ENCODE peak calls at places on chromosomes 1 and 21, in seven cellular contexts. One of them, this sample, is unnamed. For H3K4me1, the result is how much of the 10 kb centered on the place peaks cover.

GRCh38 chr21:36437745-36438128 is 42.2 kb downstream of the CLDN14 start:
- DNase-seq in CD4-positive, alpha-beta memory T cell: no peak
- DNase-seq in mesendoderm: no peak
- DNase-seq in left ventricle myocardium inferior: no peak
- DNase-seq in CD8-positive, alpha-beta memory T cell: no peak
- DNase-seq in aorta: peak
- DNase-seq in endodermal cell: no peak
- DNase-seq in this sample: no peak

GRCh38 chr1:225879521-225880209 is 2.5 kb downstream of the TMEM63A start:
- DNase-seq in mesendoderm: no peak
- DNase-seq in CD8-positive, alpha-beta memory T cell: no peak
- DNase-seq in CD4-positive, alpha-beta memory T cell: no peak
- DNase-seq in aorta: peak
- DNase-seq in left ventricle myocardium inferior: no peak
- DNase-seq in endodermal cell: no peak
- DNase-seq in this sample: no peak

GRCh38 chr1:209617755-209618154 is 34.2 kb downstream of the CAMK1G start:
- DNase-seq in endodermal cell: no peak
- DNase-seq in CD8-positive, alpha-beta memory T cell: no peak
- DNase-seq in left ventricle myocardium inferior: no peak
- DNase-seq in mesendoderm: no peak
- DNase-seq in CD4-positive, alpha-beta memory T cell: no peak
- DNase-seq in aorta: no peak
- DNase-seq in this sample: no peak

GRCh38 chr1:37673920-37674319 is 18.4 kb upstream of the CDCA8 start:
- DNase-seq in CD8-positive, alpha-beta memory T cell: peak
- DNase-seq in aorta: no peak
- DNase-seq in CD4-positive, alpha-beta memory T cell: peak
- DNase-seq in endodermal cell: peak
- DNase-seq in left ventricle myocardium inferior: no peak
- DNase-seq in mesendoderm: no peak
- DNase-seq in this sample: no peak

GRCh38 chr21:42003051-42003461 is 7.1 kb downstream of the ZBTB21 start:
- DNase-seq in left ventricle myocardium inferior: no peak
- DNase-seq in mesendoderm: no peak
- DNase-seq in CD4-positive, alpha-beta memory T cell: no peak
- DNase-seq in endodermal cell: no peak
- DNase-seq in aorta: no peak
- DNase-seq in CD8-positive, alpha-beta memory T cell: no peak
- DNase-seq in this sample: no peak

GRCh38 chr21:15809818-15810217 is 80.0 kb downstream of the USP25 start:
- DNase-seq in mesendoderm: no peak
- DNase-seq in CD8-positive, alpha-beta memory T cell: no peak
- DNase-seq in aorta: no peak
- DNase-seq in left ventricle myocardium inferior: no peak
- DNase-seq in endodermal cell: no peak
- DNase-seq in CD4-positive, alpha-beta memory T cell: no peak
- DNase-seq in this sample: no peak

GRCh38 chr1:230842801-230843200 is 25.5 kb downstream of the C1orf198 start:
- DNase-seq in mesendoderm: no peak
- DNase-seq in left ventricle myocardium inferior: peak
- DNase-seq in CD8-positive, alpha-beta memory T cell: no peak
- DNase-seq in CD4-positive, alpha-beta memory T cell: no peak
- DNase-seq in aorta: no peak
- DNase-seq in endodermal cell: no peak
- DNase-seq in this sample: peak

GRCh38 chr1:158180741-158181576 is at the start of gene CD1D:
- DNase-seq in CD8-positive, alpha-beta memory T cell: no peak
- DNase-seq in endodermal cell: peak
- DNase-seq in aorta: peak
- DNase-seq in mesendoderm: peak
- DNase-seq in left ventricle myocardium inferior: peak
- DNase-seq in CD4-positive, alpha-beta memory T cell: no peak
- DNase-seq in this sample: peak

GRCh38 chr1:221099747-221100146 is 220.5 kb downstream of the HLX start:
- DNase-seq in CD4-positive, alpha-beta memory T cell: no peak
- DNase-seq in CD8-positive, alpha-beta memory T cell: no peak
- DNase-seq in endodermal cell: no peak
- DNase-seq in left ventricle myocardium inferior: no peak
- DNase-seq in aorta: no peak
- DNase-seq in mesendoderm: no peak
- DNase-seq in this sample: no peak

GRCh38 chr1:1206376-1207253 is at the start of gene TNFRSF18:
- DNase-seq in left ventricle myocardium inferior: peak
- DNase-seq in CD8-positive, alpha-beta memory T cell: no peak
- DNase-seq in endodermal cell: peak
- DNase-seq in CD4-positive, alpha-beta memory T cell: no peak
- DNase-seq in mesendoderm: peak
- DNase-seq in aorta: peak
- DNase-seq in this sample: peak

GRCh38 chr1:21828506-21829210 is 16.6 kb downstream of the LDLRAD2 start:
- DNase-seq in left ventricle myocardium inferior: no peak
- DNase-seq in endodermal cell: no peak
- DNase-seq in mesendoderm: no peak
- DNase-seq in aorta: no peak
- DNase-seq in CD8-positive, alpha-beta memory T cell: no peak
- DNase-seq in CD4-positive, alpha-beta memory T cell: no peak
- DNase-seq in this sample: no peak

GRCh38 chr1:209485167-209485566 is 98.3 kb upstream of the CAMK1G start:
- DNase-seq in mesendoderm: no peak
- DNase-seq in endodermal cell: no peak
- DNase-seq in aorta: no peak
- DNase-seq in left ventricle myocardium inferior: peak
- DNase-seq in CD8-positive, alpha-beta memory T cell: no peak
- DNase-seq in CD4-positive, alpha-beta memory T cell: no peak
- DNase-seq in this sample: peak

GRCh38 chr1:160018900-160019299 is 12.9 kb downstream of the PIGM start:
- DNase-seq in CD8-positive, alpha-beta memory T cell: no peak
- DNase-seq in left ventricle myocardium inferior: no peak
- DNase-seq in CD4-positive, alpha-beta memory T cell: no peak
- DNase-seq in endodermal cell: no peak
- DNase-seq in aorta: no peak
- DNase-seq in mesendoderm: no peak
- DNase-seq in this sample: no peak

GRCh38 chr1:50180367-50180766 is 71.6 kb downstream of the ELAVL4 start:
- DNase-seq in aorta: no peak
- DNase-seq in CD8-positive, alpha-beta memory T cell: no peak
- DNase-seq in CD4-positive, alpha-beta memory T cell: no peak
- DNase-seq in mesendoderm: no peak
- DNase-seq in left ventricle myocardium inferior: no peak
- DNase-seq in endodermal cell: no peak
- DNase-seq in this sample: no peak

GRCh38 chr1:57908471-57908870 is 484.6 kb upstream of the DAB1 start:
- DNase-seq in aorta: no peak
- DNase-seq in CD4-positive, alpha-beta memory T cell: no peak
- DNase-seq in endodermal cell: no peak
- DNase-seq in left ventricle myocardium inferior: no peak
- DNase-seq in CD8-positive, alpha-beta memory T cell: no peak
- DNase-seq in mesendoderm: no peak
- DNase-seq in this sample: no peak

GRCh38 chr21:38434913-38435533 is 63.3 kb downstream of the ERG start:
- DNase-seq in CD8-positive, alpha-beta memory T cell: no peak
- DNase-seq in CD4-positive, alpha-beta memory T cell: no peak
- DNase-seq in aorta: no peak
- DNase-seq in left ventricle myocardium inferior: no peak
- DNase-seq in endodermal cell: no peak
- DNase-seq in mesendoderm: no peak
- DNase-seq in this sample: no peak

GRCh38 chr1:22729921-22730320 is 19.3 kb downstream of the EPHB2 start:
- DNase-seq in CD8-positive, alpha-beta memory T cell: no peak
- DNase-seq in mesendoderm: no peak
- DNase-seq in left ventricle myocardium inferior: no peak
- DNase-seq in CD4-positive, alpha-beta memory T cell: no peak
- DNase-seq in endodermal cell: no peak
- DNase-seq in aorta: no peak
- DNase-seq in this sample: no peak

GRCh38 chr1:240611619-240612490 is at the start of gene GREM2:
- DNase-seq in mesendoderm: peak
- DNase-seq in CD4-positive, alpha-beta memory T cell: peak
- DNase-seq in aorta: peak
- DNase-seq in CD8-positive, alpha-beta memory T cell: peak
- DNase-seq in left ventricle myocardium inferior: no peak
- DNase-seq in endodermal cell: peak
- DNase-seq in this sample: peak

GRCh38 chr1:244955661-244956060 is 91.3 kb upstream of the HNRNPU start:
- DNase-seq in CD8-positive, alpha-beta memory T cell: no peak
- DNase-seq in endodermal cell: no peak
- DNase-seq in left ventricle myocardium inferior: no peak
- DNase-seq in aorta: no peak
- DNase-seq in mesendoderm: no peak
- DNase-seq in CD4-positive, alpha-beta memory T cell: no peak
- DNase-seq in this sample: no peak

GRCh38 chr1:209349372-209350324 is 233.9 kb upstream of the CAMK1G start:
- DNase-seq in CD4-positive, alpha-beta memory T cell: no peak
- DNase-seq in aorta: no peak
- DNase-seq in left ventricle myocardium inferior: no peak
- DNase-seq in mesendoderm: peak
- DNase-seq in CD8-positive, alpha-beta memory T cell: no peak
- DNase-seq in endodermal cell: no peak
- DNase-seq in this sample: no peak

GRCh38 chr1:63892632-63893395 is 119.0 kb downstream of the ROR1 start:
- DNase-seq in CD8-positive, alpha-beta memory T cell: no peak
- DNase-seq in left ventricle myocardium inferior: no peak
- DNase-seq in aorta: no peak
- DNase-seq in CD4-positive, alpha-beta memory T cell: no peak
- DNase-seq in mesendoderm: no peak
- DNase-seq in endodermal cell: no peak
- DNase-seq in this sample: no peak

GRCh38 chr21:35861656-35862055 is 198.7 kb downstream of the SETD4 start:
- DNase-seq in CD4-positive, alpha-beta memory T cell: no peak
- DNase-seq in aorta: no peak
- DNase-seq in left ventricle myocardium inferior: no peak
- DNase-seq in endodermal cell: no peak
- DNase-seq in mesendoderm: no peak
- DNase-seq in CD8-positive, alpha-beta memory T cell: no peak
- DNase-seq in this sample: no peak

DNA sequence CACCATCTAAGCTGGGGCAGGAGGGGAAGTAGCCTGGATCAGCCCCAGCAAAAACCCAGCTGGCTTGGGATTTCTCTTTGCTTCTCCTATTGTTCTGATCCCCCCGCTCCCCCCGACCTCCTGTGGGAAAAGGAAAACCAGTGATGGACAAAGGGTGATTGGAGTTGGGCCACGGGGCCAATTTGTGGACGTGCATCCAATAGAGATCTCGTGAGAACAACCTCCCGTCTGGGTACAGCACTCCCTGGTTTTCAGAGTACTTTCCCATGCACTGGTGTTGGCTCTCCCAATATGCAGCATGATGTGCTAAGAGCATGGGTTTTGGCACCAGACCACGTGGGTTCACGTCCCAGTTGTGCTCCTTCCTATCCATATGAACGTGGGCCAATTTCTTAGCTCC is 9.0 kb downstream of the BLACAT1 start:
- DNase-seq in endodermal cell: peak
- DNase-seq in left ventricle myocardium inferior: peak
- DNase-seq in CD8-positive, alpha-beta memory T cell: no peak
- DNase-seq in aorta: no peak
- DNase-seq in mesendoderm: no peak
- DNase-seq in CD4-positive, alpha-beta memory T cell: no peak
- DNase-seq in this sample: no peak
- H3K4me1 ChIP-seq in endodermal cell: half or more
- H3K4me1 ChIP-seq in left ventricle myocardium inferior: under half
- H3K4me1 ChIP-seq in CD8-positive, alpha-beta memory T cell: under half
- H3K4me1 ChIP-seq in aorta: under half
- H3K4me1 ChIP-seq in mesendoderm: half or more
- H3K4me1 ChIP-seq in CD4-positive, alpha-beta memory T cell: under half
- H3K4me1 ChIP-seq in this sample: under half

DNA sequence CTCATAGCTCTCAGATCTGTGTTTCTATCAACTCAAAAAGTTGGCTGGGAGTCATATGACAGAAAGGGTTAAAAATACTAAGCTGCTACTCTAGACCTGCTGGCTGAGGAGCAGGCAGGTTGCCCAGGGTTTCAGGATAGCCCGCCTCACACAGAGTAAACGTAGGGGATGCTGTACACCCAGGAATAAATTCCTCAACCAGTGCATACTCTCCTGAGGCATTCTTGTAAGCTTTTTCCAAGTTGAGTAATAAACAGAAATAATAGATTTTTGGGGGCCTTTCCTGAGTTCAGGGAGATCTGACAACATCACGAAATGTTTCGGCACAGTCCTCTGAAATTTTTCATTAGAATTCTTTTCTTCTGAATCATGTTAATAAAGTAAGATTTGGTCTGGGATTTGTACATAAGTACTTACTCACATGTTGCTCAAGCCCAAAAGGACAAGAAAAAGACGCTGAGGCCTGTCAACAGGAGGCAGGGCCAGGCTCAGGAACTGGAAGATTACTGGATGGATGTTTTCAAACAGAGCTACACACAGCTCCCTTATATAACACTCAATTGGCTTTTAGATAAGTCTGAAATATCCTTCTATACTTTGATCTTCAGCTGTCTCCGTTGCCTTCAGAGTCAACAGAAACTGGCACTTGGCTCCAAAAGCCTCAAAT is 41.0 kb downstream of the TGFBR3 start:
- DNase-seq in left ventricle myocardium inferior: peak
- DNase-seq in aorta: no peak
- DNase-seq in CD4-positive, alpha-beta memory T cell: no peak
- DNase-seq in CD8-positive, alpha-beta memory T cell: no peak
- DNase-seq in endodermal cell: no peak
- DNase-seq in mesendoderm: no peak
- DNase-seq in this sample: peak
- H3K4me1 ChIP-seq in left ventricle myocardium inferior: half or more
- H3K4me1 ChIP-seq in aorta: under half
- H3K4me1 ChIP-seq in CD4-positive, alpha-beta memory T cell: under half
- H3K4me1 ChIP-seq in CD8-positive, alpha-beta memory T cell: under half
- H3K4me1 ChIP-seq in endodermal cell: under half
- H3K4me1 ChIP-seq in mesendoderm: under half
- H3K4me1 ChIP-seq in this sample: under half

GRCh38 chr1:206465951-206466350 is 4.3 kb upstream of the IKBKE start:
- DNase-seq in left ventricle myocardium inferior: no peak
- DNase-seq in aorta: no peak
- DNase-seq in endodermal cell: no peak
- DNase-seq in CD8-positive, alpha-beta memory T cell: no peak
- DNase-seq in mesendoderm: no peak
- DNase-seq in CD4-positive, alpha-beta memory T cell: no peak
- DNase-seq in this sample: no peak
- H3K4me1 ChIP-seq in left ventricle myocardium inferior: under half
- H3K4me1 ChIP-seq in aorta: under half
- H3K4me1 ChIP-seq in endodermal cell: under half
- H3K4me1 ChIP-seq in CD8-positive, alpha-beta memory T cell: half or more
- H3K4me1 ChIP-seq in mesendoderm: under half
- H3K4me1 ChIP-seq in CD4-positive, alpha-beta memory T cell: half or more
- H3K4me1 ChIP-seq in this sample: under half

DNA sequence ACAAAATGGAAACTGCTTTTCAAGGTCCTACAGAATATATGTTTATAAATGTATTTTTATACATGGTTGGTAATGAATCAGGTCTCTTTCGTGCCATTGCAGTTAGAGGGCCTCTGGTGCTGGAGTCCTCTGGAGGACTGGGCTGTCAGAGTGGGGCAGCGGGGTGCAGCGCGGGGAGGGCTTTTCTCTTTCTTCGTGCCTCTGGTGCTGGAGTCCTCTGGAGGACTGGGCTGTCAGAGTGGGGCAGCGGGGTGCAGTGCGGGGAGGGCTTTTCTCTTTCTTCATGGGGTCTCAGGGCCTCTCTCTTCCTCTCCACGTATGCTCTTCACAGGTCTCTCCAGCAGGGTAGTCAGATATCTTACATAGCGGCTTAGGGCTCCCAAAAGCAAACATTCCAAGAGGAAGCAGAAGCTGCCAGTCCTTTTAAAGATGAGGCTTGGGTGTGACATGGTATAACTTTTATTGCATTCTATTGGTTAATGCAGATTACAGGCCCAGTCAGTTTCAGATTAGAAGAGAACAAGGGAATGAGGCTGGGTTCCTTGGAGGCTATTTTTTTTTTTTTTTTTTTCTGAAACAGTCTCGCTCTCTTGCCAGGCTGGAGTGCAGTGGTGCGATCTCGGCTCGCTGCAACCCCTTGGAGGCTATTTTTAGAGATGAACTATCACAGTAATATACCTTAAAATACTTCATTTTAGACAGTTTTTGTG is 13.1 kb downstream of the SDCCAG8 start:
- DNase-seq in aorta: no peak
- DNase-seq in left ventricle myocardium inferior: no peak
- DNase-seq in mesendoderm: peak
- DNase-seq in endodermal cell: peak
- DNase-seq in CD4-positive, alpha-beta memory T cell: no peak
- DNase-seq in CD8-positive, alpha-beta memory T cell: no peak
- DNase-seq in this sample: no peak
- H3K4me1 ChIP-seq in aorta: under half
- H3K4me1 ChIP-seq in left ventricle myocardium inferior: under half
- H3K4me1 ChIP-seq in mesendoderm: under half
- H3K4me1 ChIP-seq in endodermal cell: under half
- H3K4me1 ChIP-seq in CD4-positive, alpha-beta memory T cell: under half
- H3K4me1 ChIP-seq in CD8-positive, alpha-beta memory T cell: under half
- H3K4me1 ChIP-seq in this sample: under half

This sample was measured in right cardiac atrium.